ENCODE peak calls at places on chromosomes 13 and 19, in five cellular contexts. One of them, this sample, is unnamed.

GRCh38 chr19:1945899-1946298 is 4.9 kb downstream of the CSNK1G2 start:
- DNase-seq in left cardiac atrium: peak
- DNase-seq in T follicular helper cell: peak
- DNase-seq in aorta: no peak
- DNase-seq in stomach: peak
- DNase-seq in this sample: no peak

GRCh38 chr13:61138857-61139256 is 276.8 kb downstream of the PCDH20 start:
- DNase-seq in stomach: no peak
- DNase-seq in T follicular helper cell: no peak
- DNase-seq in left cardiac atrium: no peak
- DNase-seq in aorta: no peak
- DNase-seq in this sample: no peak

GRCh38 chr19:10450853-10451609 is 30.7 kb downstream of the PDE4A start:
- DNase-seq in stomach: no peak
- DNase-seq in left cardiac atrium: no peak
- DNase-seq in aorta: no peak
- DNase-seq in T follicular helper cell: no peak
- DNase-seq in this sample: no peak

GRCh38 chr19:1089126-1089771 is 5.9 kb downstream of the POLR2E start:
- DNase-seq in stomach: no peak
- DNase-seq in aorta: no peak
- DNase-seq in T follicular helper cell: no peak
- DNase-seq in left cardiac atrium: no peak
- DNase-seq in this sample: no peak

GRCh38 chr19:10431943-10432735 is 11.8 kb downstream of the PDE4A start:
- DNase-seq in stomach: peak
- DNase-seq in T follicular helper cell: peak
- DNase-seq in aorta: peak
- DNase-seq in left cardiac atrium: peak
- DNase-seq in this sample: peak

GRCh38 chr19:10295305-10295846 is 5.6 kb downstream of the ICAM5 start:
- DNase-seq in stomach: peak
- DNase-seq in aorta: no peak
- DNase-seq in T follicular helper cell: peak
- DNase-seq in left cardiac atrium: no peak
- DNase-seq in this sample: peak

GRCh38 chr13:82867284-82867683 is 1015.0 kb downstream of the SLITRK1 start:
- DNase-seq in left cardiac atrium: no peak
- DNase-seq in aorta: no peak
- DNase-seq in T follicular helper cell: no peak
- DNase-seq in stomach: no peak
- DNase-seq in this sample: no peak

GRCh38 chr19:3075605-3076431 is 13.5 kb upstream of the TLE5 start:
- DNase-seq in aorta: peak
- DNase-seq in T follicular helper cell: peak
- DNase-seq in left cardiac atrium: peak
- DNase-seq in stomach: peak
- DNase-seq in this sample: peak

GRCh38 chr13:30932481-30933333 is at the start of gene TEX26:
- DNase-seq in left cardiac atrium: peak
- DNase-seq in stomach: no peak
- DNase-seq in aorta: peak
- DNase-seq in T follicular helper cell: no peak
- DNase-seq in this sample: no peak

GRCh38 chr19:19379527-19379926 is 25.9 kb upstream of the GATAD2A start:
- DNase-seq in left cardiac atrium: no peak
- DNase-seq in T follicular helper cell: no peak
- DNase-seq in stomach: no peak
- DNase-seq in aorta: no peak
- DNase-seq in this sample: no peak

GRCh38 chr19:1720237-1720636 is 33.1 kb upstream of the ONECUT3 start:
- DNase-seq in aorta: no peak
- DNase-seq in T follicular helper cell: no peak
- DNase-seq in stomach: no peak
- DNase-seq in left cardiac atrium: no peak
- DNase-seq in this sample: no peak

GRCh38 chr13:114044486-114044885 is 70.6 kb upstream of the C13orf46 start:
- DNase-seq in T follicular helper cell: no peak
- DNase-seq in stomach: no peak
- DNase-seq in left cardiac atrium: no peak
- DNase-seq in aorta: no peak
- DNase-seq in this sample: no peak

GRCh38 chr19:16520986-16521624 is 21.1 kb downstream of the CHERP start:
- DNase-seq in aorta: no peak
- DNase-seq in T follicular helper cell: no peak
- DNase-seq in left cardiac atrium: no peak
- DNase-seq in stomach: no peak
- DNase-seq in this sample: no peak